ENCODE peak calls at places on chromosome 21, in five cellular contexts. M is SHP77 treated with DMSO at 0.1 percent for 48 hours; S is prostate gland; P is activated naive CD4-positive, alpha-beta T cell; U is LoVo. J is an unnamed sample.

GRCh38 chr21:34790341-34790740 is 121.5 kb downstream of the CLIC6 start:
- DNase-seq in M (no peak), S (no peak), P (no peak), U (no peak), J (no peak)

GRCh38 chr21:42672699-42673458 is 19.5 kb downstream of the PDE9A start:
- DNase-seq in M (no peak), S (no peak), P (no peak), U (peak), J (no peak)

GRCh38 chr21:35849131-35849530 is 211.2 kb downstream of the SETD4 start:
- DNase-seq in M (no peak), S (peak), P (no peak), U (no peak), J (no peak)

GRCh38 chr21:44295163-44295601 is 4.7 kb upstream of the PFKL start:
- DNase-seq in M (no peak), S (no peak), P (no peak), U (no peak), J (no peak)

GRCh38 chr21:42654179-42654912 is 925 bp downstream of the PDE9A start:
- DNase-seq in M (no peak), S (no peak), P (no peak), U (peak), J (no peak)

GRCh38 chr21:37219766-37220432 is 47.2 kb downstream of the VPS26C start:
- DNase-seq in M (peak), S (no peak), P (no peak), U (no peak), J (no peak)

GRCh38 chr21:41759214-41759840 is 7.5 kb downstream of the RIPK4 start:
- DNase-seq in M (no peak), S (no peak), P (no peak), U (no peak), J (no peak)

GRCh38 chr21:43611598-43612369 is 47.5 kb downstream of the HSF2BP start:
- DNase-seq in M (peak), S (peak), P (no peak), U (peak), J (peak)

GRCh38 chr21:35587841-35588390 is 472.4 kb downstream of the SETD4 start:
- DNase-seq in M (no peak), S (no peak), P (no peak), U (no peak), J (no peak)

GRCh38 chr21:34524671-34525601 is 12.9 kb upstream of the KCNE1 start:
- DNase-seq in M (no peak), S (no peak), P (no peak), U (no peak), J (no peak)

GRCh38 chr21:45954921-45955320 is 26.6 kb upstream of the COL6A1 start:
- DNase-seq in M (no peak), S (no peak), P (no peak), U (no peak), J (no peak)

GRCh38 chr21:46128106-46128982 is 27.0 kb downstream of the FTCD start:
- DNase-seq in M (no peak), S (no peak), P (no peak), U (no peak), J (no peak)

GRCh38 chr21:39004776-39005605 is 178.3 kb downstream of the PSMG1 start:
- DNase-seq in M (peak), S (no peak), P (no peak), U (no peak), J (peak)

GRCh38 chr21:42164064-42164789 is 54.7 kb upstream of the ABCG1 start:
- DNase-seq in M (no peak), S (no peak), P (no peak), U (peak), J (peak)

GRCh38 chr21:35414511-35415139 is 365.5 kb upstream of the RUNX1 start:
- DNase-seq in M (no peak), S (no peak), P (no peak), U (no peak), J (no peak)

J was measured in midbrain.